ENCODE peak calls at places on chromosomes 6 and 20, in seven cellular contexts. F is IMR-90, C is HCT116, K is neural progenitor cell, E is psoas muscle, T is kidney epithelial cell, A is astrocyte. O is an unnamed sample.

GRCh38 chr20:62832212-62832922 is 15.5 kb downstream of the COL9A3 start:
- DNase-seq in F (no peak), C (peak; percentile 51), K (no peak), E (peak; percentile 57), T (no peak), A (no peak), O (no peak)

GRCh38 chr6:164124986-164125385 is 710.5 kb downstream of the QKI start:
- DNase-seq in F (no peak), C (no peak), K (no peak), E (no peak), T (no peak), A (no peak), O (no peak)

GRCh38 chr20:62774762-62775161 is 21.5 kb upstream of the MRGBP start:
- DNase-seq in F (no peak), C (no peak), K (no peak), E (no peak), T (no peak), A (no peak), O (no peak)

GRCh38 chr20:53165452-53165851 is 193.3 kb downstream of the TSHZ2 start:
- DNase-seq in F (no peak), C (no peak), K (no peak), E (no peak), T (no peak), A (no peak), O (no peak)

GRCh38 chr6:36840471-36841461 is 1.5 kb upstream of the CPNE5 start:
- DNase-seq in F (no peak), C (no peak), K (peak; percentile 55), E (peak; percentile 69), T (no peak), A (no peak), O (peak; percentile 60)

GRCh38 chr6:150638765-150639164 is 39.1 kb downstream of the PLEKHG1 start:
- DNase-seq in F (no peak), C (no peak), K (no peak), E (no peak), T (no peak), A (peak; percentile 30), O (no peak)

GRCh38 chr6:35831257-35832007 is 26.3 kb downstream of the LHFPL5 start:
- DNase-seq in F (no peak), C (no peak), K (no peak), E (no peak), T (peak; percentile 19), A (no peak), O (no peak)

GRCh38 chr6:137171824-137172733 is 1.4 kb downstream of the IL22RA2 start:
- DNase-seq in F (no peak), C (no peak), K (no peak), E (no peak), T (no peak), A (no peak), O (no peak)

GRCh38 chr20:34546751-34547181 is 11.8 kb upstream of the MAP1LC3A start:
- DNase-seq in F (no peak), C (no peak), K (no peak), E (no peak), T (no peak), A (no peak), O (no peak)

GRCh38 chr20:21398109-21398480 is 769 bp upstream of the NKX2-4 start:
- DNase-seq in F (no peak), C (no peak), K (no peak), E (no peak), T (no peak), A (no peak), O (no peak)
- H3K27me3 ChIP-seq in F (peaks cover 72% of the 10 kb centered on the region), C (peaks cover 28% of the 10 kb centered on the region), K (peaks cover 100% of the 10 kb centered on the region), E (peaks cover 96% of the 10 kb centered on the region), T (peaks cover 47% of the 10 kb centered on the region), A (peaks cover 88% of the 10 kb centered on the region), O (peaks cover 11% of the 10 kb centered on the region)

GRCh38 chr20:3751284-3751663 is 16.3 kb downstream of the ADISSP start:
- DNase-seq in F (no peak), C (no peak), K (peak; percentile 35), E (no peak), T (no peak), A (no peak), O (no peak)
- H3K27me3 ChIP-seq in F (peaks cover 8% of the 10 kb centered on the region), C (no peaks in the 10 kb centered on the region), K (peaks cover 68% of the 10 kb centered on the region), E (peaks cover 41% of the 10 kb centered on the region), T (peaks cover 44% of the 10 kb centered on the region), A (peaks cover 13% of the 10 kb centered on the region), O (no peaks in the 10 kb centered on the region)

DNA sequence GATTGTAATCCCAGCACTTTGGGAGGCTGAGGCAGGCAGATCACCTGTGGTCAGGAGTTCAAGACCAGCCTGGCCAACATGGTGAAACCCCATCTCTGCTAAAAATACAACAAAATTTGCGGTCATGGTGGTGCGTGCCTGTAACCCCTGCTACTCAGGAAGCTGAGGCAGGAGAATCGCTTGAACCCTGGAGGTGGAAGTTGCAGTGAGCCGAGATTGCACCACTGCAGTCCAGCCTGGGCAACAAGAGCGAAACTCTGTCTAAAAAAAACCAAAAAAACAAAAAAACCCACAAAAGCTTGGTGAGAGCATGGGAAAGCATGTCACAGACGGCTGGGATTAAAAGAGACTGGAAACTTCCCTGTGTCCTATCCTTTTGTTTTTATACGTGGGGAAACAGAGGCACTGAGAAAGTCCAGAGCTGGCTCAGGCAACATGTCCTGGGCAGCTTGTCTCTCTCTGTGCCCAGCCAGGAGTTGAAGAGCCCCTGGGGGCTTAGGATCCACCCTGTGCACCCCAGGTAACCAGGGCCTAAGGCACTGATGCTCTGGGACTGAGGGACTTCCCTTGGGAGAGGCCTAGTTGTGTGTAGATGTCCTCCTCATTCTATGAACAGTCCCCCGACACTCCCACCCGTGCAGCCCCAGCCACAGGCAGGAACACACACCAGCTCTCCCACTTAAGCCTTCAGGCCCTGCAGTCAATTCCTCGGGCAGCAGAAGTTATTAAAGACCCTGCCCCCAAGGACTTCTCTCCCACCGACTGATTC is 16.0 kb downstream of the CD40 start:
- DNase-seq in F (no peak), C (no peak), K (no peak), E (no peak), T (no peak), A (no peak), O (no peak)
- H3K27me3 ChIP-seq in F (peaks cover 45% of the 10 kb centered on the region), C (peaks cover 12% of the 10 kb centered on the region), K (peaks cover 31% of the 10 kb centered on the region), E (peaks cover 14% of the 10 kb centered on the region), T (peaks cover 32% of the 10 kb centered on the region), A (peaks cover 20% of the 10 kb centered on the region), O (no peaks in the 10 kb centered on the region)

GRCh38 chr6:165852676-165853075 is 189.6 kb upstream of the PDE10A start:
- DNase-seq in F (no peak), C (no peak), K (no peak), E (no peak), T (no peak), A (no peak), O (no peak)
- H3K27me3 ChIP-seq in F (no peaks in the 10 kb centered on the region), C (no peaks in the 10 kb centered on the region), K (peaks cover 78% of the 10 kb centered on the region), E (peaks cover 24% of the 10 kb centered on the region), T (peaks cover 14% of the 10 kb centered on the region), A (peaks cover 35% of the 10 kb centered on the region), O (no peaks in the 10 kb centered on the region)

GRCh38 chr6:101392561-101393230 is 812 bp upstream of the GRIK2 start:
- DNase-seq in F (no peak), C (no peak), K (no peak), E (peak; percentile 34), T (no peak), A (no peak), O (no peak)
- H3K27me3 ChIP-seq in F (peaks cover 1% of the 10 kb centered on the region), C (peaks cover 6% of the 10 kb centered on the region), K (peaks cover 80% of the 10 kb centered on the region), E (peaks cover 45% of the 10 kb centered on the region), T (peaks cover 13% of the 10 kb centered on the region), A (peaks cover 30% of the 10 kb centered on the region), O (peaks cover 29% of the 10 kb centered on the region)

GRCh38 chr6:108176281-108177089 is 10.7 kb downstream of the NR2E1 start:
- DNase-seq in F (no peak), C (no peak), K (peak; percentile 28), E (no peak), T (no peak), A (no peak), O (no peak)
- H3K27me3 ChIP-seq in F (peaks cover 63% of the 10 kb centered on the region), C (no peaks in the 10 kb centered on the region), K (peaks cover 99% of the 10 kb centered on the region), E (peaks cover 89% of the 10 kb centered on the region), T (peaks cover 64% of the 10 kb centered on the region), A (peaks cover 69% of the 10 kb centered on the region), O (peaks cover 48% of the 10 kb centered on the region)

GRCh38 chr6:157861184-157861583 is 38.1 kb downstream of the SNX9 start:
- DNase-seq in F (no peak), C (no peak), K (no peak), E (no peak), T (no peak), A (peak; percentile 36), O (no peak)

GRCh38 chr6:157861814-157862213 is 38.8 kb downstream of the SNX9 start:
- DNase-seq in F (peak; percentile 71), C (no peak), K (no peak), E (no peak), T (peak; percentile 38), A (peak; percentile 62), O (no peak)

GRCh38 chr6:157864185-157864761 is 41.2 kb downstream of the SNX9 start:
- DNase-seq in F (peak; percentile 36), C (no peak), K (no peak), E (no peak), T (no peak), A (no peak), O (no peak)

GRCh38 chr6:157860505-157860991 is 37.5 kb downstream of the SNX9 start:
- DNase-seq in F (peak; percentile 55), C (no peak), K (no peak), E (no peak), T (no peak), A (peak; percentile 53), O (no peak)

DNA sequence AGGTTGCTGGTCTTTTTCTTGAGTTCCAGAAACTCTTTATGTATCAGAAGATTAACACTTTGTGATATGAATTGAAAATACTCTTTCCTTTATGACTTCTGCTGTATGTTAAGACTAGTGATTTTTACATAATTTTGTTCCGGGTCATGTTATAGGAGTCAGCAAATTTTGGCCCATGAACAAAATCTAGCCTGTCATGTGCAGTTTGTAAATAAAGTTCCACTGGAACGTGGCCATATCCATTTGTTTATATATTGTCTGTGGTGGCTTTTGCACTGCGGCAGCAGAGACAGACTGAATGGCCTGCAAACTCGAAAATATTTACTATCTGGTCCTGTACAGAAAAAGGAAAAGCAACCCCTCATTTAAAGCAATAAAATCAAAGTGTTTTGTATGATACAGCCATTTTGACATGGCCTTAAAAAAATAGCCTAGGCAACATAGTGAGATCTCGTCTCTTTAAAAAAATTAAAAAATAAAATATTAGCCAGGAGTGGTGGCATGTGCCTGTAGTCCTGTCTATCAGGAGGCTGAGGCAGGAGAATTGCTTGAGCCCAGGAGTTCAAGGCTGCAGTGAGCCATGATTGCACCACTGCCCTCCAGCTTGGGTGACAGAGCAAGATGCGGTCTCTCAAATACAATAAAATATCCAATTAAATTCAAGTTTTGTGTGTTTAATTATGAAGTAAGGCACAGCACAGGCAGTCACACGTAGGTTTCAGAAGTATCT is 36.9 kb downstream of the SNX9 start:
- DNase-seq in F (no peak), C (no peak), K (no peak), E (no peak), T (no peak), A (no peak), O (no peak)
- H3K27me3 ChIP-seq in F (no peaks in the 10 kb centered on the region), C (no peaks in the 10 kb centered on the region), K (no peaks in the 10 kb centered on the region), E (no peaks in the 10 kb centered on the region), T (no peaks in the 10 kb centered on the region), A (no peaks in the 10 kb centered on the region), O (no peaks in the 10 kb centered on the region)

O was measured in uterus.